ENCODE peak calls at places on chromosome 7, in six cellular contexts. One of them, this sample, is unnamed.

GRCh38 chr7:94565247-94565894 is 55.8 kb downstream of the CASD1 start:
- DNase-seq in HepG2: no peak
- DNase-seq in CD8-positive, alpha-beta T cell: no peak
- DNase-seq in left ventricle myocardium inferior: no peak
- DNase-seq in transverse colon: no peak
- DNase-seq in iPS DF 6.9: no peak
- DNase-seq in this sample: no peak

GRCh38 chr7:48285365-48285764 is 114.1 kb downstream of the ABCA13 start:
- DNase-seq in HepG2: no peak
- DNase-seq in CD8-positive, alpha-beta T cell: no peak
- DNase-seq in left ventricle myocardium inferior: no peak
- DNase-seq in transverse colon: no peak
- DNase-seq in iPS DF 6.9: no peak
- DNase-seq in this sample: no peak

GRCh38 chr7:103240806-103241205 is 56.4 kb upstream of the PMPCB start:
- DNase-seq in HepG2: no peak
- DNase-seq in CD8-positive, alpha-beta T cell: no peak
- DNase-seq in left ventricle myocardium inferior: no peak
- DNase-seq in transverse colon: peak; percentile 11
- DNase-seq in iPS DF 6.9: no peak
- DNase-seq in this sample: no peak

GRCh38 chr7:95126053-95126709 is 198.2 kb downstream of the PON1 start:
- DNase-seq in HepG2: peak; percentile 30
- DNase-seq in CD8-positive, alpha-beta T cell: no peak
- DNase-seq in left ventricle myocardium inferior: no peak
- DNase-seq in transverse colon: no peak
- DNase-seq in iPS DF 6.9: no peak
- DNase-seq in this sample: no peak

GRCh38 chr7:108239501-108240225 is 109.5 kb upstream of the LAMB4 start:
- DNase-seq in HepG2: no peak
- DNase-seq in CD8-positive, alpha-beta T cell: no peak
- DNase-seq in left ventricle myocardium inferior: no peak
- DNase-seq in transverse colon: no peak
- DNase-seq in iPS DF 6.9: no peak
- DNase-seq in this sample: no peak

GRCh38 chr7:46396501-46396900 is 475.4 kb upstream of the IGFBP3 start:
- DNase-seq in HepG2: no peak
- DNase-seq in CD8-positive, alpha-beta T cell: no peak
- DNase-seq in left ventricle myocardium inferior: no peak
- DNase-seq in transverse colon: no peak
- DNase-seq in iPS DF 6.9: no peak
- DNase-seq in this sample: no peak

GRCh38 chr7:19815546-19815945 is 42.1 kb upstream of the TMEM196 start:
- DNase-seq in HepG2: no peak
- DNase-seq in CD8-positive, alpha-beta T cell: no peak
- DNase-seq in left ventricle myocardium inferior: no peak
- DNase-seq in transverse colon: no peak
- DNase-seq in iPS DF 6.9: no peak
- DNase-seq in this sample: no peak

GRCh38 chr7:144256112-144256511 is 8.5 kb downstream of the OR2A7 start:
- DNase-seq in HepG2: no peak
- DNase-seq in CD8-positive, alpha-beta T cell: no peak
- DNase-seq in left ventricle myocardium inferior: no peak
- DNase-seq in transverse colon: no peak
- DNase-seq in iPS DF 6.9: no peak
- DNase-seq in this sample: no peak

GRCh38 chr7:137882261-137882668 is 35.5 kb upstream of the DGKI start:
- DNase-seq in HepG2: no peak
- DNase-seq in CD8-positive, alpha-beta T cell: no peak
- DNase-seq in left ventricle myocardium inferior: no peak
- DNase-seq in transverse colon: no peak
- DNase-seq in iPS DF 6.9: no peak
- DNase-seq in this sample: no peak

GRCh38 chr7:81685263-81685868 is 84.5 kb downstream of the HGF start:
- DNase-seq in HepG2: no peak
- DNase-seq in CD8-positive, alpha-beta T cell: no peak
- DNase-seq in left ventricle myocardium inferior: no peak
- DNase-seq in transverse colon: no peak
- DNase-seq in iPS DF 6.9: no peak
- DNase-seq in this sample: no peak
- H3K4me3 ChIP-seq in HepG2: no peak overlapping the region
- H3K4me3 ChIP-seq in CD8-positive, alpha-beta T cell: no peak overlapping the region
- H3K4me3 ChIP-seq in left ventricle myocardium inferior: no peak overlapping the region
- H3K4me3 ChIP-seq in transverse colon: no peak overlapping the region
- H3K4me3 ChIP-seq in iPS DF 6.9: no peak overlapping the region
- H3K4me3 ChIP-seq in this sample: no peak overlapping the region

GRCh38 chr7:25549315-25549933 is 321.1 kb upstream of the NPVF start:
- DNase-seq in HepG2: no peak
- DNase-seq in CD8-positive, alpha-beta T cell: no peak
- DNase-seq in left ventricle myocardium inferior: no peak
- DNase-seq in transverse colon: no peak
- DNase-seq in iPS DF 6.9: no peak
- DNase-seq in this sample: no peak
- H3K9me3 ChIP-seq in HepG2: no peaks in the 10 kb centered on the region
- H3K9me3 ChIP-seq in CD8-positive, alpha-beta T cell: no peaks in the 10 kb centered on the region
- H3K9me3 ChIP-seq in left ventricle myocardium inferior: no peaks in the 10 kb centered on the region
- H3K9me3 ChIP-seq in transverse colon: no peaks in the 10 kb centered on the region
- H3K9me3 ChIP-seq in iPS DF 6.9: no peaks in the 10 kb centered on the region
- H3K9me3 ChIP-seq in this sample: no peaks in the 10 kb centered on the region

GRCh38 chr7:105878746-105879605 is 2.6 kb upstream of the ATXN7L1 start:
- DNase-seq in HepG2: no peak
- DNase-seq in CD8-positive, alpha-beta T cell: no peak
- DNase-seq in left ventricle myocardium inferior: no peak
- DNase-seq in transverse colon: no peak
- DNase-seq in iPS DF 6.9: no peak
- DNase-seq in this sample: no peak
- H3K4me3 ChIP-seq in HepG2: peak overlapping the region; percentile 8
- H3K4me3 ChIP-seq in CD8-positive, alpha-beta T cell: no peak overlapping the region
- H3K4me3 ChIP-seq in left ventricle myocardium inferior: no peak overlapping the region
- H3K4me3 ChIP-seq in transverse colon: no peak overlapping the region
- H3K4me3 ChIP-seq in iPS DF 6.9: no peak overlapping the region
- H3K4me3 ChIP-seq in this sample: no peak overlapping the region

GRCh38 chr7:156039971-156040677 is 227.9 kb upstream of the SHH start:
- DNase-seq in HepG2: no peak
- DNase-seq in CD8-positive, alpha-beta T cell: no peak
- DNase-seq in left ventricle myocardium inferior: no peak
- DNase-seq in transverse colon: no peak
- DNase-seq in iPS DF 6.9: no peak
- DNase-seq in this sample: no peak

GRCh38 chr7:156038345-156038744 is 226.1 kb upstream of the SHH start:
- DNase-seq in HepG2: no peak
- DNase-seq in CD8-positive, alpha-beta T cell: no peak
- DNase-seq in left ventricle myocardium inferior: no peak
- DNase-seq in transverse colon: no peak
- DNase-seq in iPS DF 6.9: no peak
- DNase-seq in this sample: no peak

GRCh38 chr7:156043435-156044123 is 231.3 kb upstream of the SHH start:
- DNase-seq in HepG2: no peak
- DNase-seq in CD8-positive, alpha-beta T cell: no peak
- DNase-seq in left ventricle myocardium inferior: no peak
- DNase-seq in transverse colon: no peak
- DNase-seq in iPS DF 6.9: no peak
- DNase-seq in this sample: no peak

GRCh38 chr7:156039194-156039593 is 226.9 kb upstream of the SHH start:
- DNase-seq in HepG2: no peak
- DNase-seq in CD8-positive, alpha-beta T cell: no peak
- DNase-seq in left ventricle myocardium inferior: no peak
- DNase-seq in transverse colon: no peak
- DNase-seq in iPS DF 6.9: no peak
- DNase-seq in this sample: no peak

GRCh38 chr7:156041398-156041797 is 229.1 kb upstream of the SHH start:
- DNase-seq in HepG2: no peak
- DNase-seq in CD8-positive, alpha-beta T cell: no peak
- DNase-seq in left ventricle myocardium inferior: no peak
- DNase-seq in transverse colon: no peak
- DNase-seq in iPS DF 6.9: no peak
- DNase-seq in this sample: no peak
- H3K9me3 ChIP-seq in HepG2: no peaks in the 10 kb centered on the region
- H3K9me3 ChIP-seq in CD8-positive, alpha-beta T cell: no peaks in the 10 kb centered on the region
- H3K9me3 ChIP-seq in left ventricle myocardium inferior: no peaks in the 10 kb centered on the region
- H3K9me3 ChIP-seq in transverse colon: no peaks in the 10 kb centered on the region
- H3K9me3 ChIP-seq in iPS DF 6.9: peaks cover 47% of the 10 kb centered on the region
- H3K9me3 ChIP-seq in this sample: no peaks in the 10 kb centered on the region

DNA sequence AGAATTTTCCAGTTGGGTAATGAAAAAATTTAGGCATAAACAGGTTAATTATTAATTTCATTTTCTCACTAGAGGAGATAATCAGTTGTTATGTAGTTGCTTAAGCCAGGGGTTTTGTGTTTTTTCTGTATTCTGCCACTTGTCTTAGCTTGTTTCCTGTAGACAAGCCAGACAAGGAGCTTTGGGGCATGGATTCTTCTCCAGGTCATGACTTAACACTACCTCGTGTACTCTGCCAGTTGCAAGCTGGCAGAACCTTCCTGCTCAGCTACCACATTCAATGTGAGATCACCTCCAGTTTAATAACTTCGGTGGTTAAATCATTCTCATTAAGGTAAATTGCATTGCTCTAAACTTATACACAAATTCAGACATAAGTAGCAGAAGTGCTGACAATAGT is 1.8 kb downstream of the CCM2 start:
- DNase-seq in HepG2: no peak
- DNase-seq in CD8-positive, alpha-beta T cell: no peak
- DNase-seq in left ventricle myocardium inferior: no peak
- DNase-seq in transverse colon: no peak
- DNase-seq in iPS DF 6.9: no peak
- DNase-seq in this sample: no peak
- H3K4me3 ChIP-seq in HepG2: no peak overlapping the region
- H3K4me3 ChIP-seq in CD8-positive, alpha-beta T cell: no peak overlapping the region
- H3K4me3 ChIP-seq in left ventricle myocardium inferior: no peak overlapping the region
- H3K4me3 ChIP-seq in transverse colon: no peak overlapping the region
- H3K4me3 ChIP-seq in iPS DF 6.9: no peak overlapping the region
- H3K4me3 ChIP-seq in this sample: no peak overlapping the region

DNA sequence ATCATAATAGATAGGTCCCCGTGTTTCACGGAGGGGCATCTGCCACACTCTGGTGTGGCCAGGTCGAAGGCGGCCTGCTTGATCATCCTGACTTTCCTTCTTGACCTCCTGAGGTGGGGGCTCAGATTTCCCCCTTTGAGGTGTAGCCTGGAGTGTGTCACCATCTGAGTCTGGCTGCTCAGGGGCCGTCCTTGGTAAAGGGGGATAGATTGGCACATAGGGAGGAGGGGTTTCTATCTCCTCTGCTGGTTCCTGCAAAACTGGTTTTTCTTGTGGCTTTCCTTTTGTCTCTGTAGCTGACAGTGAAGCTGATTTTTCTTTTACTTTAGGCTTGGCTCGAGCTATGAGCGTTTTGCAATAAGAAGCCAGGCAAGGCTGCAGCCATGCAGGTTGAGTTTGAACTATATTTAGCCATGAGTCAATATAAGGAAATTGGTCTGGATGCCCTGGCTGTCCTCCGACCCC is 7.1 kb upstream of the ZNF117 start:
- DNase-seq in HepG2: no peak
- DNase-seq in CD8-positive, alpha-beta T cell: no peak
- DNase-seq in left ventricle myocardium inferior: no peak
- DNase-seq in transverse colon: no peak
- DNase-seq in iPS DF 6.9: no peak
- DNase-seq in this sample: no peak
- H3K9me3 ChIP-seq in HepG2: peaks cover 13% of the 10 kb centered on the region
- H3K9me3 ChIP-seq in CD8-positive, alpha-beta T cell: peaks cover 44% of the 10 kb centered on the region
- H3K9me3 ChIP-seq in left ventricle myocardium inferior: peaks cover 56% of the 10 kb centered on the region
- H3K9me3 ChIP-seq in transverse colon: no peaks in the 10 kb centered on the region
- H3K9me3 ChIP-seq in iPS DF 6.9: peaks cover 1% of the 10 kb centered on the region
- H3K9me3 ChIP-seq in this sample: peaks cover 18% of the 10 kb centered on the region

GRCh38 chr7:101818699-101819071 is 1.3 kb downstream of the CUX1 start:
- DNase-seq in HepG2: peak; percentile 49
- DNase-seq in CD8-positive, alpha-beta T cell: no peak
- DNase-seq in left ventricle myocardium inferior: no peak
- DNase-seq in transverse colon: no peak
- DNase-seq in iPS DF 6.9: no peak
- DNase-seq in this sample: no peak
- H3K4me3 ChIP-seq in HepG2: peak overlapping the region; percentile 25
- H3K4me3 ChIP-seq in CD8-positive, alpha-beta T cell: no peak overlapping the region
- H3K4me3 ChIP-seq in left ventricle myocardium inferior: peak overlapping the region; percentile 92
- H3K4me3 ChIP-seq in transverse colon: no peak overlapping the region
- H3K4me3 ChIP-seq in iPS DF 6.9: no peak overlapping the region
- H3K4me3 ChIP-seq in this sample: peak overlapping the region; percentile 90

DNA sequence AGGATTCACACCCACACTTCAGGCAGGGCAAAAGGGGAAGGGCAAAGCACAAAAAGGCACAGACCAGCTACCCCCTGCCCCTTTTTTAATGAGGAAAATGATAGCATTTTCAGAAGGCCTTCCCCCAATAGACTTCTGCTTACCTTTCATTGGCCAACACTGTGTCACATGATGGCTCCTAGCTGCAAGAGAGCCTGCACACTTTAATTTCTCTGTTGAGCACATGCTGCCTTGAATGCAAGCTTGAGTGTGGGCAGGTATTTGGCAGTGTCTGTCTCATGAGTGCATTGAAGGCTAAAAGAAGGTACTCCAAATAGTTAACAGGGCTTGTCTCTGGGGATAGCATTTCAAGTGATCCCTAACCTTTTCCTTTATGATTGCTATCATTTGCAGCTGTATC is 175.4 kb upstream of the NFE2L3 start:
- DNase-seq in HepG2: no peak
- DNase-seq in CD8-positive, alpha-beta T cell: no peak
- DNase-seq in left ventricle myocardium inferior: no peak
- DNase-seq in transverse colon: no peak
- DNase-seq in iPS DF 6.9: no peak
- DNase-seq in this sample: no peak
- H3K9me3 ChIP-seq in HepG2: peaks cover 9% of the 10 kb centered on the region
- H3K9me3 ChIP-seq in CD8-positive, alpha-beta T cell: peaks cover 4% of the 10 kb centered on the region
- H3K9me3 ChIP-seq in left ventricle myocardium inferior: peaks cover 11% of the 10 kb centered on the region
- H3K9me3 ChIP-seq in transverse colon: no peaks in the 10 kb centered on the region
- H3K9me3 ChIP-seq in iPS DF 6.9: no peaks in the 10 kb centered on the region
- H3K9me3 ChIP-seq in this sample: no peaks in the 10 kb centered on the region

GRCh38 chr7:27586825-27587224 is 75.9 kb downstream of the HIBADH start:
- DNase-seq in HepG2: no peak
- DNase-seq in CD8-positive, alpha-beta T cell: no peak
- DNase-seq in left ventricle myocardium inferior: no peak
- DNase-seq in transverse colon: peak; percentile 49
- DNase-seq in iPS DF 6.9: no peak
- DNase-seq in this sample: no peak
- H3K4me3 ChIP-seq in HepG2: no peak overlapping the region
- H3K4me3 ChIP-seq in CD8-positive, alpha-beta T cell: no peak overlapping the region
- H3K4me3 ChIP-seq in left ventricle myocardium inferior: no peak overlapping the region
- H3K4me3 ChIP-seq in transverse colon: no peak overlapping the region
- H3K4me3 ChIP-seq in iPS DF 6.9: no peak overlapping the region
- H3K4me3 ChIP-seq in this sample: no peak overlapping the region

GRCh38 chr7:158019726-158020705 is 567.6 kb downstream of the PTPRN2 start:
- DNase-seq in HepG2: no peak
- DNase-seq in CD8-positive, alpha-beta T cell: no peak
- DNase-seq in left ventricle myocardium inferior: no peak
- DNase-seq in transverse colon: no peak
- DNase-seq in iPS DF 6.9: no peak
- DNase-seq in this sample: peak; percentile 47
- H3K9me3 ChIP-seq in HepG2: no peaks in the 10 kb centered on the region
- H3K9me3 ChIP-seq in CD8-positive, alpha-beta T cell: no peaks in the 10 kb centered on the region
- H3K9me3 ChIP-seq in left ventricle myocardium inferior: no peaks in the 10 kb centered on the region
- H3K9me3 ChIP-seq in transverse colon: no peaks in the 10 kb centered on the region
- H3K9me3 ChIP-seq in iPS DF 6.9: peaks cover 35% of the 10 kb centered on the region
- H3K9me3 ChIP-seq in this sample: no peaks in the 10 kb centered on the region

This sample was measured in upper lobe of right lung.